ENCODE peak calls at places on chromosome 1, in nine cellular contexts. O is kidney; Q is fibroblast of lung; H is CD4-positive, CD25-positive, alpha-beta regulatory T cell; C is left lung; M is tibial artery; Z is thoracic aorta; D is upper lobe of right lung; P is PC-9. G is an unnamed sample. For H3K9me3, the result is how much of the 10 kb centered on the place peaks cover.

GRCh38 chr1:1894354-1895049 is 3.6 kb upstream of the GNB1 start:
- DNase-seq in O (peak), H (no peak), C (peak), D (peak), M (no peak), P (no peak), Q (no peak), Z (no peak), G (no peak)

GRCh38 chr1:16128338-16128741 is 27.5 kb downstream of the EPHA2 start:
- DNase-seq in O (peak), Q (no peak), H (no peak), Z (no peak), M (no peak), C (peak), P (no peak), D (no peak), G (no peak)

GRCh38 chr1:75438355-75438754 is 172.6 kb downstream of the SLC44A5 start:
- DNase-seq in M (no peak), C (no peak), D (no peak), P (no peak), H (no peak), Z (no peak), Q (no peak), O (no peak), G (no peak)

GRCh38 chr1:37305841-37306240 is 168.5 kb upstream of the ZC3H12A start:
- DNase-seq in H (no peak), P (no peak), Z (no peak), C (no peak), O (no peak), M (no peak), Q (no peak), D (no peak), G (no peak)

GRCh38 chr1:45032833-45033232 is 20.8 kb downstream of the UROD start:
- DNase-seq in O (no peak), D (no peak), P (no peak), H (no peak), Q (no peak), M (no peak), Z (no peak), C (no peak), G (no peak)

GRCh38 chr1:39230261-39231190 is 26.0 kb downstream of the MACF1 start:
- DNase-seq in P (no peak), M (peak), O (no peak), H (no peak), C (no peak), Z (no peak), Q (no peak), D (no peak), G (peak)

GRCh38 chr1:232472485-232473041 is 157.4 kb downstream of the SIPA1L2 start:
- DNase-seq in O (no peak), P (no peak), Z (no peak), C (no peak), D (no peak), M (no peak), H (no peak), Q (peak), G (no peak)

GRCh38 chr1:113058861-113059441 is 14.0 kb upstream of the LRIG2 start:
- DNase-seq in O (no peak), H (no peak), C (no peak), D (no peak), M (no peak), Z (no peak), Q (no peak), P (no peak), G (no peak)

GRCh38 chr1:6870086-6870485 is 84.8 kb downstream of the CAMTA1 start:
- DNase-seq in H (no peak), M (no peak), C (no peak), O (no peak), Z (no peak), D (no peak), P (no peak), Q (peak), G (no peak)

GRCh38 chr1:21237386-21238088 is 52.7 kb downstream of the ECE1 start:
- DNase-seq in P (no peak), Z (no peak), Q (no peak), C (no peak), D (no peak), M (no peak), H (no peak), O (no peak), G (no peak)

GRCh38 chr1:84769636-84770035 is 79.4 kb upstream of the SSX2IP start:
- DNase-seq in Q (no peak), P (no peak), H (no peak), O (no peak), M (no peak), D (no peak), Z (no peak), C (no peak), G (no peak)

GRCh38 chr1:25661043-25661807 is 44.6 kb downstream of the MAN1C1 start:
- DNase-seq in D (no peak), Z (no peak), O (no peak), H (no peak), P (no peak), C (no peak), Q (peak), M (no peak), G (no peak)

GRCh38 chr1:153968000-153968363 is 280 bp downstream of the CREB3L4 start:
- DNase-seq in Z (no peak), C (no peak), Q (no peak), H (no peak), P (peak), D (peak), O (no peak), M (peak), G (peak)

GRCh38 chr1:112284796-112285195 is 111.2 kb upstream of the CTTNBP2NL start:
- DNase-seq in P (no peak), D (no peak), O (no peak), M (no peak), H (no peak), Z (no peak), C (no peak), Q (no peak), G (no peak)

GRCh38 chr1:22641906-22642636 is 1.4 kb upstream of the C1QC start:
- DNase-seq in P (no peak), Q (peak), O (peak), D (peak), Z (peak), H (peak), C (peak), M (peak), G (peak)

GRCh38 chr1:227673441-227673840 is 61.7 kb downstream of the JMJD4 start:
- DNase-seq in O (no peak), C (no peak), Q (no peak), M (no peak), D (no peak), H (no peak), Z (no peak), P (no peak), G (no peak)
- H3K9me3 ChIP-seq in O (half or more), C (half or more), Q (under half), M (half or more), D (half or more), H (half or more), Z (half or more), P (under half), G (half or more)

GRCh38 chr1:33181038-33181861 is 593 bp downstream of the TRIM62 start:
- DNase-seq in D (peak), M (peak), C (peak), Z (no peak), O (peak), P (peak), H (peak), Q (peak), G (no peak)

GRCh38 chr1:33182896-33183295 is 1.1 kb upstream of the TRIM62 start:
- DNase-seq in O (no peak), D (no peak), Z (no peak), Q (no peak), P (no peak), H (no peak), C (no peak), M (no peak), G (peak)

GRCh38 chr1:33181906-33182305 is at the start of gene TRIM62:
- DNase-seq in C (peak), M (peak), Q (peak), H (peak), D (peak), O (peak), P (peak), Z (peak), G (peak)

GRCh38 chr1:33183306-33183705 is 1.5 kb upstream of the TRIM62 start:
- DNase-seq in P (no peak), H (no peak), O (no peak), D (no peak), Z (no peak), Q (no peak), C (no peak), M (no peak), G (peak)

GRCh38 chr1:33182452-33182851 is 609 bp upstream of the TRIM62 start:
- DNase-seq in P (no peak), C (no peak), M (no peak), Q (peak), D (no peak), H (no peak), O (no peak), Z (no peak), G (no peak)
- H3K4me3 ChIP-seq in P (peak), C (peak), M (peak), Q (no peak), D (peak), H (peak), O (peak), Z (peak), G (peak)

GRCh38 chr1:152796421-152796820 is at the start of gene LCE1D:
- DNase-seq in H (no peak), M (no peak), C (no peak), P (no peak), Z (no peak), O (no peak), D (no peak), Q (no peak), G (no peak)
- H3K9me3 ChIP-seq in H (under half), M (under half), C (under half), P (under half), Z (under half), O (under half), D (under half), Q (under half), G (under half)

DNA sequence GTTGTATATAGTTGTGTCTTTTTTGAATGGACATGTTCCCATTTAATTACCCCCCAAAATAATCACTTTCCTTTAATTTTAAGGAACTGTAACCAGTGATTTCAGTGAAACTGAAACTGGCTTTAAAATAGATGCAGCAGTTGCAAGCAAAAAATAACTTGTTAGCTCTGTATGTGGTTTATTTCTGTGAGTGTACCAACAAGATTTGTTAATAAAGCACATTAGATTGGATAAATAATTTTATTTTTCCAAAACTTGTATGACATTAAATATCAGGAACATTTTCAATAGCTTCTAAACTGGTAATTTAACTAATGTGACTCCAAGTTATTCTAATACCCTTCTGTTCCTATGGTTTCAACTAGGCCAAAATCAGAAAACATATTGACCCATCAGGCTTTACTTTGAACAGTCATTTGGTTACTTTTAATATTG is 184.3 kb upstream of the CACYBP start:
- DNase-seq in M (no peak), C (no peak), O (no peak), Z (no peak), Q (no peak), P (no peak), H (no peak), D (no peak), G (no peak)
- H3K4me3 ChIP-seq in M (no peak), C (no peak), O (no peak), Z (no peak), Q (no peak), P (no peak), H (no peak), D (no peak), G (no peak)

GRCh38 chr1:66415830-66416229 is 118.1 kb upstream of the SGIP1 start:
- DNase-seq in Z (no peak), C (no peak), Q (no peak), H (no peak), O (no peak), D (no peak), P (no peak), M (no peak), G (no peak)

GRCh38 chr1:66412689-66413088 is 121.3 kb upstream of the SGIP1 start:
- DNase-seq in Q (no peak), M (no peak), C (no peak), Z (no peak), H (no peak), P (no peak), D (no peak), O (no peak), G (no peak)

GRCh38 chr1:66416295-66416694 is 117.7 kb upstream of the SGIP1 start:
- DNase-seq in H (no peak), M (no peak), D (no peak), O (no peak), Q (peak), Z (no peak), P (no peak), C (no peak), G (no peak)

GRCh38 chr1:66415326-66415725 is 118.6 kb upstream of the SGIP1 start:
- DNase-seq in Z (no peak), Q (no peak), M (no peak), P (no peak), D (no peak), O (no peak), C (no peak), H (no peak), G (no peak)

DNA sequence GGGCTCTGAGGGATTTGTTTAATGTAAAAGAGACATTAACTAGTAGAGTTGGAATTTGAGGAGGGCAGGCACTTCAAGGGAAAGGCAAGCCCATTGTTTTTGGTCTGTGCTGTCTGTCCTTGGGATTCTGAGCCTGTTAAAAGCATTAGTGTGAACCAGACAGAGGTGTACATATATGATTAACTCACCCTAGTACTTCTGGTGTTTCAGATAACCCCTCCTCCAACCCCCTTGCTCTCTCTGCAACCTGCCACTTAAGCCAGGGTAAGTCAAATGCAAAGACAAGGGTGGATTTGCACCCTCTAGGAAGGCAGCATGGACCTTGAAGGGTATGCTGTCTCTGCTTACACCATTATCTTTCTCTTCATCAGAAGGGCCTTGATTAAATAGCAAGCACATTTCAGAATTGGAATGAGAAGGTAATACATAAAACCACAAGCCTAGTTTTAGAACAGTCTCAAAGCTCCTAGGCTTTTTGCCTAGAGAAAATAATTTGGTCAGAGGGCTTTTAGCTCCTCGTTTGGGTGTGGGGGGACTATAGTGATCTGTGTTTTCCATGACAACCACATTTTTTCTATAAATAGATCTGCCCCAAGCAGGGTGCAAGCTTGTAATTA is 120.7 kb upstream of the SGIP1 start:
- DNase-seq in C (no peak), D (no peak), Z (no peak), H (no peak), P (no peak), O (no peak), M (no peak), Q (no peak), G (no peak)
- H3K9me3 ChIP-seq in C (under half), D (under half), Z (under half), H (under half), P (under half), O (under half), M (under half), Q (under half), G (under half)

GRCh38 chr1:160519542-160520435 is 3.3 kb downstream of the SLAMF6 start:
- DNase-seq in H (no peak), C (no peak), P (no peak), M (no peak), D (no peak), Z (no peak), O (no peak), Q (no peak), G (no peak)
- H3K4me3 ChIP-seq in H (peak), C (peak), P (no peak), M (no peak), D (peak), Z (no peak), O (no peak), Q (no peak), G (no peak)

DNA sequence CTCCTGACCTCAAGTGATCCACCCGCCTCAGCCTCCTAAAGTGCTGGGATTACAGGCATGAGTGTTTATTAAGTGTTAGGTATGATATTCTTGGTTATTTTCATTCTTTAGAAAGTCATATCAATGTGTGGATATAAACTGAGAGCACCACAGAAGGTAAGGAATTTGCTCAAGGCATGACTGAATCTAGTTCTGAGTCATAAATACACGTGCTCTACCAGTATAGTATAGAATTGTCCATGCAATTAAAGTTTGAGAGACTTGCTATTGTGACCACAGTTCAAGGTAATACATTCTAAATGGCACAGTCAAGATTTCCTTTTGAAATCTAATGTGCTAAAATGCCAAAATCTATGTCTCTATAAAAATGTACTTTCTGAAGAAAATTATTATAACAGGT is 401.1 kb upstream of the CHRM3 start:
- DNase-seq in C (no peak), Q (no peak), Z (no peak), M (no peak), O (no peak), P (no peak), H (no peak), D (no peak), G (no peak)
- H3K9me3 ChIP-seq in C (under half), Q (under half), Z (under half), M (under half), O (under half), P (under half), H (under half), D (under half), G (under half)

G was measured in breast epithelium.